ENCODE peak calls at places on chromosomes 13 and 19, in five cellular contexts. A is IMR-90, J is H1, D is neuronal stem cell, H is H9. S is an unnamed sample.

GRCh38 chr13:110444226-110444653 is 117.3 kb downstream of the RAB20 start:
- DNase-seq in A (peak), J (no peak), D (no peak), H (no peak), S (peak)

GRCh38 chr13:114339779-114340534 is 25.7 kb downstream of the CHAMP1 start:
- DNase-seq in A (peak), J (no peak), D (no peak), H (no peak), S (peak)

GRCh38 chr13:112619730-112620639 is 32.0 kb upstream of the TUBGCP3 start:
- DNase-seq in A (no peak), J (peak), D (peak), H (peak), S (no peak)

GRCh38 chr19:41696402-41697197 is 8.5 kb upstream of the CEACAM7 start:
- DNase-seq in A (no peak), J (no peak), D (no peak), H (peak), S (no peak)

GRCh38 chr13:79501538-79502232 is 20.7 kb downstream of the NDFIP2 start:
- DNase-seq in A (peak), J (no peak), D (no peak), H (no peak), S (no peak)

GRCh38 chr19:39951686-39952085 is 17.3 kb upstream of the FCGBP start:
- DNase-seq in A (peak), J (no peak), D (no peak), H (no peak), S (no peak)

GRCh38 chr19:3459322-3459881 is 20.9 kb downstream of the SMIM24 start:
- DNase-seq in A (peak), J (no peak), D (no peak), H (peak), S (no peak)

GRCh38 chr13:102679449-102680132 is 15.3 kb downstream of the METTL21C start:
- DNase-seq in A (no peak), J (no peak), D (no peak), H (no peak), S (no peak)

GRCh38 chr13:29137016-29137415 is 316.9 kb downstream of the MTUS2 start:
- DNase-seq in A (no peak), J (no peak), D (no peak), H (no peak), S (no peak)

GRCh38 chr19:38004505-38005223 is 97.7 kb downstream of the SIPA1L3 start:
- DNase-seq in A (peak), J (peak), D (peak), H (peak), S (peak)

GRCh38 chr19:48271531-48272151 is 1.8 kb downstream of the ZNF114 start:
- DNase-seq in A (peak), J (peak), D (peak), H (peak), S (peak)

GRCh38 chr13:51280379-51280940 is 58.3 kb downstream of the FAM124A start:
- DNase-seq in A (no peak), J (no peak), D (no peak), H (peak), S (no peak)

GRCh38 chr13:50320297-50320862 is 305.1 kb downstream of the KCNRG start:
- DNase-seq in A (peak), J (no peak), D (no peak), H (no peak), S (no peak)

GRCh38 chr19:58021541-58022282 is 12.1 kb upstream of the ZSCAN1 start:
- DNase-seq in A (peak), J (peak), D (peak), H (peak), S (no peak)

GRCh38 chr19:8500158-8500557 is 2.3 kb downstream of the PRAM1 start:
- DNase-seq in A (no peak), J (no peak), D (no peak), H (no peak), S (no peak)

GRCh38 chr13:65965496-65965895 is 1264.6 kb downstream of the PCDH9 start:
- DNase-seq in A (peak), J (no peak), D (no peak), H (no peak), S (no peak)

GRCh38 chr19:48330012-48330681 is 4.8 kb downstream of the EMP3 start:
- DNase-seq in A (no peak), J (peak), D (peak), H (peak), S (peak)

GRCh38 chr13:113655358-113656014 is 2.5 kb downstream of the ATP4B start:
- DNase-seq in A (no peak), J (no peak), D (no peak), H (no peak), S (no peak)

GRCh38 chr19:41694831-41695635 is 7.0 kb upstream of the CEACAM7 start:
- DNase-seq in A (no peak), J (no peak), D (no peak), H (peak), S (no peak)

GRCh38 chr13:40895715-40896184 is 106.3 kb downstream of the SLC25A15 start:
- DNase-seq in A (no peak), J (no peak), D (no peak), H (no peak), S (no peak)

GRCh38 chr19:49338691-49339363 is 3.6 kb downstream of the CD37 start:
- DNase-seq in A (no peak), J (peak), D (peak), H (peak), S (peak)

GRCh38 chr13:75219479-75220237 is 262.3 kb downstream of the TBC1D4 start:
- DNase-seq in A (peak), J (peak), D (peak), H (peak), S (peak)

GRCh38 chr19:34482380-34483250 is 1.1 kb downstream of the WTIP start:
- DNase-seq in A (peak), J (peak), D (no peak), H (no peak), S (no peak)

GRCh38 chr19:1041835-1042685 is 2.2 kb downstream of the ABCA7 start:
- DNase-seq in A (no peak), J (no peak), D (no peak), H (peak), S (no peak)

GRCh38 chr13:25253702-25254101 is 33.6 kb downstream of the MTMR6 start:
- DNase-seq in A (no peak), J (no peak), D (no peak), H (no peak), S (no peak)
- H3K4me2 ChIP-seq in A (no peak), J (no peak), D (no peak), H (no peak), S (no peak)

GRCh38 chr19:6210091-6210490 is 69.7 kb downstream of the MLLT1 start:
- DNase-seq in A (no peak), J (no peak), D (no peak), H (no peak), S (no peak)

GRCh38 chr19:6210721-6211600 is 68.8 kb downstream of the MLLT1 start:
- DNase-seq in A (no peak), J (no peak), D (no peak), H (no peak), S (no peak)

GRCh38 chr19:6212403-6213265 is 67.1 kb downstream of the MLLT1 start:
- DNase-seq in A (no peak), J (no peak), D (no peak), H (no peak), S (peak)

GRCh38 chr19:6213266-6213595 is 66.5 kb downstream of the MLLT1 start:
- DNase-seq in A (no peak), J (no peak), D (no peak), H (no peak), S (no peak)

GRCh38 chr19:6211632-6212402 is 68.0 kb downstream of the MLLT1 start:
- DNase-seq in A (no peak), J (no peak), D (no peak), H (no peak), S (peak)
- H2AK5ac ChIP-seq in A (no peak), J (no peak), D (no peak), H (no peak), S (no peak)

DNA sequence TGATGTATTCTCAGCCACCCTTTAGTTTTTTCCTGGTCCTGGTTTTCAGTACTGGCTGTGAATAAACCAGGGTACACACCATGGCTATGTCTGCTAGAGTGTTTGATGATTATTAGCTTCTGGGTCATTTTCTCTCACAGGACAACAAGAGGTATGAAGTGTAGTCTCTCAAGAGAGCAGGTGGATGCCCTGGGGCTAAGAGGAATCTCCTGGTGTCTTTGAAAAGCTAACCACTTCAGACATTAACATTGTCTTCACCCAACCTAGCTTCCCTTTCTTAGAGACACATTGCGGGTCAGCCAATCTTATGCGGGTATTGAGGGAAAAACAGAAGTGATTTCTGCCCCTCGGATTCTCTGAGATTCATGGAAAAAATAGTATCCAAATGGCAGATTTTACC is 1.6 kb downstream of the ZNF730 start:
- DNase-seq in A (no peak), J (no peak), D (no peak), H (peak), S (peak)
- H3K14ac ChIP-seq in A (no peak), J (no peak), D (no peak), H (no peak), S (no peak)

GRCh38 chr13:73738626-73739025 is 395.6 kb downstream of the KLF12 start:
- DNase-seq in A (peak), J (no peak), D (no peak), H (no peak), S (no peak)

GRCh38 chr13:73741111-73741510 is 393.1 kb downstream of the KLF12 start:
- DNase-seq in A (no peak), J (no peak), D (no peak), H (no peak), S (no peak)

GRCh38 chr13:73740681-73741080 is 393.5 kb downstream of the KLF12 start:
- DNase-seq in A (peak), J (no peak), D (no peak), H (no peak), S (no peak)

GRCh38 chr13:73745190-73745589 is 389.0 kb downstream of the KLF12 start:
- DNase-seq in A (no peak), J (no peak), D (no peak), H (no peak), S (no peak)

GRCh38 chr13:73741742-73742141 is 392.5 kb downstream of the KLF12 start:
- DNase-seq in A (no peak), J (no peak), D (no peak), H (no peak), S (peak)
- H3K4me2 ChIP-seq in A (no peak), J (no peak), D (no peak), H (no peak), S (no peak)

DNA sequence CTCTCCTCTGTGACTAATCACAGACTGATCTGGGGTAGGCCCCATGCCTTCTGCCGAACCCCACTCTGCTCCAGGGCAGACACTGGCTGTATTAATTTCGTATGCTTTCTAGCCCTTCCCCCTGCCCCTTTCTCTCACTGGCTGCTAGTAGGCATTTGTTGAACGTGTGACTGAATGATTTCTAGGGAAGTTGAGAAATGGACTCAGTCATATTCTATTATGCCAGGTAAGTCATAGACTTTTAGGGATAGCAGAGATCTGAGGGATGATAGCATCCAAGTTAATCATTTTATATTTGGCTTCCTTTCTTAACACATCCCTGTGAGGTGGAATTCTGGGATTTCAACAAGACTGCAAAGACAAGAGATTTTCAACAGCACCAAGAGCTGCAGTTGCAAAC is 166.4 kb downstream of the FGF9 start:
- DNase-seq in A (no peak), J (no peak), D (no peak), H (no peak), S (no peak)
- H2AK5ac ChIP-seq in A (no peak), J (no peak), D (no peak), H (no peak), S (no peak)